ENCODE peak calls at places on chromosome 18, in five cellular contexts. One of them, this sample, is unnamed.

GRCh38 chr18:54608008-54608642 is 17.1 kb downstream of the DYNAP start:
- DNase-seq in neural progenitor cell: no peak
- DNase-seq in AG09309: no peak
- DNase-seq in cardiac muscle cell: no peak
- DNase-seq in tibial nerve: no peak
- DNase-seq in this sample: no peak

GRCh38 chr18:34222396-34223163 is 2.1 kb downstream of the NOL4 start:
- DNase-seq in neural progenitor cell: peak
- DNase-seq in AG09309: no peak
- DNase-seq in cardiac muscle cell: peak
- DNase-seq in tibial nerve: no peak
- DNase-seq in this sample: no peak

GRCh38 chr18:20971886-20972267 is 139.7 kb downstream of the ROCK1 start:
- DNase-seq in neural progenitor cell: peak
- DNase-seq in AG09309: no peak
- DNase-seq in cardiac muscle cell: peak
- DNase-seq in tibial nerve: peak
- DNase-seq in this sample: no peak

GRCh38 chr18:22342625-22343024 is 75.1 kb downstream of the CTAGE1 start:
- DNase-seq in neural progenitor cell: no peak
- DNase-seq in AG09309: peak
- DNase-seq in cardiac muscle cell: peak
- DNase-seq in tibial nerve: no peak
- DNase-seq in this sample: no peak

GRCh38 chr18:24914685-24915267 is 437.2 kb downstream of the ZNF521 start:
- DNase-seq in neural progenitor cell: no peak
- DNase-seq in AG09309: no peak
- DNase-seq in cardiac muscle cell: no peak
- DNase-seq in tibial nerve: no peak
- DNase-seq in this sample: no peak

GRCh38 chr18:35463050-35463449 is 34.7 kb downstream of the INO80C start:
- DNase-seq in neural progenitor cell: no peak
- DNase-seq in AG09309: no peak
- DNase-seq in cardiac muscle cell: no peak
- DNase-seq in tibial nerve: no peak
- DNase-seq in this sample: no peak

GRCh38 chr18:22340340-22340739 is 77.4 kb downstream of the CTAGE1 start:
- DNase-seq in neural progenitor cell: no peak
- DNase-seq in AG09309: no peak
- DNase-seq in cardiac muscle cell: peak
- DNase-seq in tibial nerve: no peak
- DNase-seq in this sample: no peak

GRCh38 chr18:26073742-26074141 is 16.7 kb downstream of the SS18 start:
- DNase-seq in neural progenitor cell: no peak
- DNase-seq in AG09309: no peak
- DNase-seq in cardiac muscle cell: no peak
- DNase-seq in tibial nerve: no peak
- DNase-seq in this sample: no peak

GRCh38 chr18:22559414-22560282 is 141.9 kb upstream of the CTAGE1 start:
- DNase-seq in neural progenitor cell: peak
- DNase-seq in AG09309: no peak
- DNase-seq in cardiac muscle cell: peak
- DNase-seq in tibial nerve: peak
- DNase-seq in this sample: peak

GRCh38 chr18:79418236-79418635 is 22.5 kb downstream of the NFATC1 start:
- DNase-seq in neural progenitor cell: no peak
- DNase-seq in AG09309: no peak
- DNase-seq in cardiac muscle cell: no peak
- DNase-seq in tibial nerve: no peak
- DNase-seq in this sample: no peak

GRCh38 chr18:54392621-54393023 is 34.9 kb downstream of the C18orf54 start:
- DNase-seq in neural progenitor cell: peak
- DNase-seq in AG09309: peak
- DNase-seq in cardiac muscle cell: peak
- DNase-seq in tibial nerve: no peak
- DNase-seq in this sample: no peak

GRCh38 chr18:45589559-45590041 is 25.7 kb upstream of the SLC14A2 start:
- DNase-seq in neural progenitor cell: peak
- DNase-seq in AG09309: peak
- DNase-seq in cardiac muscle cell: no peak
- DNase-seq in tibial nerve: no peak
- DNase-seq in this sample: no peak

GRCh38 chr18:31034541-31034940 is 8.0 kb downstream of the DSC3 start:
- DNase-seq in neural progenitor cell: no peak
- DNase-seq in AG09309: no peak
- DNase-seq in cardiac muscle cell: no peak
- DNase-seq in tibial nerve: no peak
- DNase-seq in this sample: no peak

GRCh38 chr18:59814872-59815271 is 84.9 kb upstream of the PMAIP1 start:
- DNase-seq in neural progenitor cell: no peak
- DNase-seq in AG09309: peak
- DNase-seq in cardiac muscle cell: no peak
- DNase-seq in tibial nerve: no peak
- DNase-seq in this sample: no peak

GRCh38 chr18:45962461-45962860 is 4.7 kb downstream of the EPG5 start:
- DNase-seq in neural progenitor cell: no peak
- DNase-seq in AG09309: no peak
- DNase-seq in cardiac muscle cell: peak
- DNase-seq in tibial nerve: no peak
- DNase-seq in this sample: no peak

GRCh38 chr18:30705943-30706342 is 336.6 kb downstream of the DSC3 start:
- DNase-seq in neural progenitor cell: no peak
- DNase-seq in AG09309: no peak
- DNase-seq in cardiac muscle cell: no peak
- DNase-seq in tibial nerve: no peak
- DNase-seq in this sample: no peak

GRCh38 chr18:23134780-23135678 is at the start of gene CABLES1:
- DNase-seq in neural progenitor cell: peak
- DNase-seq in AG09309: no peak
- DNase-seq in cardiac muscle cell: peak
- DNase-seq in tibial nerve: peak
- DNase-seq in this sample: peak

GRCh38 chr18:28003451-28003850 is 173.5 kb downstream of the CDH2 start:
- DNase-seq in neural progenitor cell: no peak
- DNase-seq in AG09309: no peak
- DNase-seq in cardiac muscle cell: no peak
- DNase-seq in tibial nerve: no peak
- DNase-seq in this sample: no peak

GRCh38 chr18:27954226-27954625 is 222.7 kb downstream of the CDH2 start:
- DNase-seq in neural progenitor cell: peak
- DNase-seq in AG09309: peak
- DNase-seq in cardiac muscle cell: no peak
- DNase-seq in tibial nerve: no peak
- DNase-seq in this sample: no peak

GRCh38 chr18:79625195-79625923 is 54.2 kb upstream of the CTDP1 start:
- DNase-seq in neural progenitor cell: no peak
- DNase-seq in AG09309: no peak
- DNase-seq in cardiac muscle cell: no peak
- DNase-seq in tibial nerve: no peak
- DNase-seq in this sample: no peak

GRCh38 chr18:11570770-11571169 is 38.6 kb upstream of the SLC35G4 start:
- DNase-seq in neural progenitor cell: no peak
- DNase-seq in AG09309: no peak
- DNase-seq in cardiac muscle cell: no peak
- DNase-seq in tibial nerve: no peak
- DNase-seq in this sample: no peak

GRCh38 chr18:2471523-2471922 is 99.8 kb downstream of the METTL4 start:
- DNase-seq in neural progenitor cell: no peak
- DNase-seq in AG09309: no peak
- DNase-seq in cardiac muscle cell: no peak
- DNase-seq in tibial nerve: no peak
- DNase-seq in this sample: no peak

GRCh38 chr18:40841473-40841872 is 1113.6 kb upstream of the PIK3C3 start:
- DNase-seq in neural progenitor cell: no peak
- DNase-seq in AG09309: no peak
- DNase-seq in cardiac muscle cell: no peak
- DNase-seq in tibial nerve: no peak
- DNase-seq in this sample: no peak

GRCh38 chr18:26040051-26040656 is 50.3 kb downstream of the SS18 start:
- DNase-seq in neural progenitor cell: no peak
- DNase-seq in AG09309: no peak
- DNase-seq in cardiac muscle cell: no peak
- DNase-seq in tibial nerve: no peak
- DNase-seq in this sample: no peak

GRCh38 chr18:2302628-2303516 is 268.4 kb downstream of the METTL4 start:
- DNase-seq in neural progenitor cell: no peak
- DNase-seq in AG09309: no peak
- DNase-seq in cardiac muscle cell: no peak
- DNase-seq in tibial nerve: no peak
- DNase-seq in this sample: no peak

GRCh38 chr18:55634545-55634944 is 46.6 kb upstream of the TCF4 start:
- DNase-seq in neural progenitor cell: no peak
- DNase-seq in AG09309: peak
- DNase-seq in cardiac muscle cell: no peak
- DNase-seq in tibial nerve: no peak
- DNase-seq in this sample: no peak

GRCh38 chr18:59140287-59140885 is 702 bp downstream of the SEC11C start:
- DNase-seq in neural progenitor cell: peak
- DNase-seq in AG09309: no peak
- DNase-seq in cardiac muscle cell: peak
- DNase-seq in tibial nerve: no peak
- DNase-seq in this sample: no peak

GRCh38 chr18:23718243-23718720 is 29.0 kb downstream of the LAMA3 start:
- DNase-seq in neural progenitor cell: no peak
- DNase-seq in AG09309: no peak
- DNase-seq in cardiac muscle cell: no peak
- DNase-seq in tibial nerve: no peak
- DNase-seq in this sample: no peak

GRCh38 chr18:71443726-71444480 is 1100.2 kb downstream of the CBLN2 start:
- DNase-seq in neural progenitor cell: no peak
- DNase-seq in AG09309: no peak
- DNase-seq in cardiac muscle cell: no peak
- DNase-seq in tibial nerve: no peak
- DNase-seq in this sample: no peak

GRCh38 chr18:3492721-3493120 is 42.7 kb downstream of the TGIF1 start:
- DNase-seq in neural progenitor cell: no peak
- DNase-seq in AG09309: no peak
- DNase-seq in cardiac muscle cell: no peak
- DNase-seq in tibial nerve: no peak
- DNase-seq in this sample: no peak
- H3K4me3 ChIP-seq in neural progenitor cell: no peak
- H3K4me3 ChIP-seq in AG09309: no peak
- H3K4me3 ChIP-seq in cardiac muscle cell: no peak
- H3K4me3 ChIP-seq in tibial nerve: no peak
- H3K4me3 ChIP-seq in this sample: no peak

DNA sequence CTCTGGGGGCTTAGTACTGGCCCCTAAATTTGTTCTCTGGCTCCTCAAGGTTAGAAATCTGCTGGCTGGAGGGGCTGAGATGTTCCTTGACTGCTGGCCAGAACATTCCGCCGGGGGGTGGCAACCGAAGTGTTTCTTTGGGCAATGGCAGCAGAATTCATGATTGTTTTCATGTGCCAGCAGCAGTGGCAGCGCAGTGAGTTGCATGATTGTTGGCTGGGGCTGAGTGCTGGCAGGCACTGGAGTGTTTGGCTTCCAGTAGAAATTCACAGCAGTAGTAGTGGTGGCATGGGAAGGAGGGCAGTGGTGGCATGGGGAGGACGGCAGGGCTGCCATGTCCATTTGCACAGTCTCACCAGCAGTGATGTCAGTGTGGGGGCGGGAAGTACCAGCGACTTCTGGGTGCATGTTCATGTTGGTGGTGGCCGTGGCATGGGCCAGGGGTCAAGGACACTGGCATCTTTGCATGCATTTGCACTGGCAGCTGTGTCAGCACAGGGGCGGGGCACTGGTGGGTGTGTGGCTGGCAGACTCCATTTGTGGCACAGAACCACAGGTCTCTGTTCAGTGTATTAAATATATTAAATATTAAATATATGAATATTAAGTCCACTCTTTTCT is 130.6 kb upstream of the CDH7 start:
- DNase-seq in neural progenitor cell: no peak
- DNase-seq in AG09309: no peak
- DNase-seq in cardiac muscle cell: no peak
- DNase-seq in tibial nerve: no peak
- DNase-seq in this sample: no peak
- H3K4me3 ChIP-seq in neural progenitor cell: no peak
- H3K4me3 ChIP-seq in AG09309: no peak
- H3K4me3 ChIP-seq in cardiac muscle cell: no peak
- H3K4me3 ChIP-seq in tibial nerve: no peak
- H3K4me3 ChIP-seq in this sample: no peak

DNA sequence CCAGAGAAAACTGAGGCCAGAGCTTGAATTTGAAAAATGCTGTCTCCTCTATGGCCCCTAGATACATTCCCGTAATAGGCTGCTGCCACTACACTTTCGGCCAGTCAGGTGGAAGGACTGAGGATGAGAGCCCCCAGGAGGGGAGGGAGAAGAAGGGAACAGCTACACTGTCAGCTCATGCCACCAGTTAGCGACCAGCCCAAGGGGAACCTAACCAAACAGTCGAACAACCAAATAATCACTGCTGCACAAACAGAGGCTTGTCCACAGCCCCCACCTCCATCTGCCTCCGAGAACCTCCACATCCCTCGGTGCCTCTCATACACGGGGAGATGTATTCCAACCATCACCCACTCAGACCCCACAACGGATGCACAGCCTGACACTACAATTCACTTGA is 7.3 kb downstream of the ZNF516 start:
- DNase-seq in neural progenitor cell: peak
- DNase-seq in AG09309: no peak
- DNase-seq in cardiac muscle cell: no peak
- DNase-seq in tibial nerve: no peak
- DNase-seq in this sample: no peak
- H3K4me3 ChIP-seq in neural progenitor cell: peak
- H3K4me3 ChIP-seq in AG09309: no peak
- H3K4me3 ChIP-seq in cardiac muscle cell: no peak
- H3K4me3 ChIP-seq in tibial nerve: no peak
- H3K4me3 ChIP-seq in this sample: no peak

GRCh38 chr18:37253424-37254255 is 312.0 kb downstream of the CELF4 start:
- DNase-seq in neural progenitor cell: peak
- DNase-seq in AG09309: no peak
- DNase-seq in cardiac muscle cell: peak
- DNase-seq in tibial nerve: no peak
- DNase-seq in this sample: no peak
- H3K4me3 ChIP-seq in neural progenitor cell: peak
- H3K4me3 ChIP-seq in AG09309: no peak
- H3K4me3 ChIP-seq in cardiac muscle cell: peak
- H3K4me3 ChIP-seq in tibial nerve: no peak
- H3K4me3 ChIP-seq in this sample: peak

GRCh38 chr18:48934400-48934707 is 16.4 kb downstream of the SMAD7 start:
- DNase-seq in neural progenitor cell: no peak
- DNase-seq in AG09309: no peak
- DNase-seq in cardiac muscle cell: no peak
- DNase-seq in tibial nerve: no peak
- DNase-seq in this sample: no peak
- H3K4me3 ChIP-seq in neural progenitor cell: no peak
- H3K4me3 ChIP-seq in AG09309: no peak
- H3K4me3 ChIP-seq in cardiac muscle cell: no peak
- H3K4me3 ChIP-seq in tibial nerve: no peak
- H3K4me3 ChIP-seq in this sample: peak

GRCh38 chr18:77528877-77529276 is 279.2 kb downstream of the GALR1 start:
- DNase-seq in neural progenitor cell: no peak
- DNase-seq in AG09309: no peak
- DNase-seq in cardiac muscle cell: no peak
- DNase-seq in tibial nerve: peak
- DNase-seq in this sample: no peak
- H3K4me3 ChIP-seq in neural progenitor cell: no peak
- H3K4me3 ChIP-seq in AG09309: no peak
- H3K4me3 ChIP-seq in cardiac muscle cell: no peak
- H3K4me3 ChIP-seq in tibial nerve: no peak
- H3K4me3 ChIP-seq in this sample: no peak